ENCODE peak calls at places on chromosomes 4 and X, in five cellular contexts. Y is AG04449; K is NCI-H774; O is effector memory CD8-positive, alpha-beta T cell; E is cerebellum. V is an unnamed sample.

GRCh38 chr4:53012738-53013137 is 150.6 kb downstream of the RASL11B start:
- DNase-seq in Y (no peak), O (no peak), K (no peak), E (no peak), V (no peak)

GRCh38 chr4:52915730-52916129 is 53.6 kb downstream of the RASL11B start:
- DNase-seq in E (no peak), K (no peak), Y (no peak), O (no peak), V (no peak)

GRCh38 chrX:65745992-65746391 is 78.5 kb downstream of the MSN start:
- DNase-seq in E (no peak), O (no peak), K (no peak), Y (no peak), V (no peak)

GRCh38 chr4:184444215-184444952 is 30.0 kb downstream of the IRF2 start:
- DNase-seq in O (no peak), E (no peak), Y (no peak), K (no peak), V (no peak)

GRCh38 chr4:111283066-111283677 is 660.3 kb upstream of the PITX2 start:
- DNase-seq in Y (no peak), O (no peak), K (no peak), E (no peak), V (peak; percentile 3)

GRCh38 chr4:112327950-112328349 is 30.8 kb downstream of the ALPK1 start:
- DNase-seq in E (peak; percentile 19), K (peak; percentile 12), Y (peak; percentile 31), O (peak; percentile 16), V (peak; percentile 41)

GRCh38 chr4:138672393-138672976 is 343.1 kb upstream of the NOCT start:
- DNase-seq in Y (no peak), E (no peak), K (no peak), O (no peak), V (no peak)

GRCh38 chrX:155068165-155068564 is 2.8 kb downstream of the CMC4 start:
- DNase-seq in O (no peak), E (no peak), Y (no peak), K (no peak), V (no peak)

GRCh38 chrX:145727476-145727875 is 90.2 kb upstream of the SLITRK2 start:
- DNase-seq in E (no peak), O (no peak), Y (no peak), K (no peak), V (no peak)

GRCh38 chr4:54513231-54513630 is 144.5 kb upstream of the KIT start:
- DNase-seq in K (no peak), O (no peak), Y (peak; percentile 79), E (no peak), V (no peak)

GRCh38 chr4:61994036-61994435 is 793.9 kb downstream of the ADGRL3 start:
- DNase-seq in E (no peak), K (no peak), Y (no peak), O (no peak), V (no peak)

GRCh38 chr4:84309191-84309590 is 189.9 kb downstream of the NKX6-1 start:
- DNase-seq in E (no peak), K (no peak), Y (no peak), O (no peak), V (no peak)

GRCh38 chr4:7744131-7744804 is 195.4 kb downstream of the AFAP1 start:
- DNase-seq in K (no peak), E (no peak), O (no peak), Y (no peak), V (no peak)

GRCh38 chrX:129622757-129623301 is 31.9 kb downstream of the APLN start:
- DNase-seq in Y (no peak), K (no peak), E (no peak), O (no peak), V (no peak)

GRCh38 chrX:15483897-15484296 is 9.2 kb downstream of the PIR start:
- DNase-seq in E (no peak), O (no peak), Y (no peak), K (no peak), V (no peak)

GRCh38 chr4:93788712-93789111 is 39.8 kb upstream of the ATOH1 start:
- DNase-seq in E (no peak), Y (no peak), K (no peak), O (no peak), V (no peak)

GRCh38 chr4:143248827-143249226 is 64.1 kb downstream of the USP38 start:
- DNase-seq in Y (no peak), O (no peak), K (no peak), E (no peak), V (no peak)

GRCh38 chr4:47615385-47615784 is 130.3 kb downstream of the ATP10D start:
- DNase-seq in O (no peak), K (no peak), E (no peak), Y (no peak), V (no peak)

GRCh38 chr4:38949416-38950051 is 81.9 kb downstream of the FAM114A1 start:
- DNase-seq in O (peak; percentile 29), E (peak; percentile 68), Y (no peak), K (no peak), V (no peak)

GRCh38 chr4:42570221-42570620 is 86.7 kb downstream of the ATP8A1 start:
- DNase-seq in E (peak; percentile 79), K (no peak), Y (no peak), O (no peak), V (no peak)

GRCh38 chr4:70994387-70995099 is 1.1 kb downstream of the DCK start:
- DNase-seq in K (no peak), Y (no peak), O (no peak), E (no peak), V (no peak)

GRCh38 chr4:57426779-57427395 is 316.7 kb upstream of the IGFBP7 start:
- DNase-seq in Y (peak; percentile 19), K (peak; percentile 66), E (peak; percentile 37), O (no peak), V (peak; percentile 25)

GRCh38 chr4:109999513-109999912 is 86.8 kb downstream of the EGF start:
- DNase-seq in E (no peak), O (no peak), Y (no peak), K (no peak), V (no peak)

GRCh38 chr4:139265654-139266053 is 14.4 kb downstream of the MGARP start:
- DNase-seq in E (no peak), Y (no peak), K (peak; percentile 5), O (no peak), V (peak; percentile 8)

GRCh38 chr4:52641853-52642563 is 17.1 kb downstream of the USP46 start:
- DNase-seq in O (no peak), K (no peak), E (no peak), Y (no peak), V (no peak)

GRCh38 chr4:147825451-147826287 is 93.8 kb downstream of the ARHGAP10 start:
- DNase-seq in E (no peak), K (no peak), O (no peak), Y (no peak), V (no peak)

GRCh38 chrX:50579955-50580354 is 109.3 kb upstream of the DGKK start:
- DNase-seq in Y (peak; percentile 0), K (peak; percentile 3), E (peak; percentile 13), O (peak; percentile 22), V (peak; percentile 7)

GRCh38 chr4:189377576-189377975 is 563.1 kb upstream of the FRG1 start:
- DNase-seq in O (no peak), E (no peak), Y (no peak), K (no peak), V (no peak)

GRCh38 chrX:120036704-120037103 is 40.8 kb downstream of the RHOXF2B start:
- DNase-seq in O (no peak), K (no peak), Y (no peak), E (no peak), V (no peak)

GRCh38 chr4:156516698-156517097 is 454.9 kb downstream of the PDGFC start:
- DNase-seq in Y (no peak), K (no peak), E (no peak), O (no peak), V (no peak)

GRCh38 chrX:65894138-65894537 is 145.7 kb downstream of the VSIG4 start:
- DNase-seq in E (no peak), Y (no peak), O (peak; percentile 14), K (no peak), V (no peak)

GRCh38 chrX:115894087-115894486 is 276.5 kb upstream of the AGTR2 start:
- DNase-seq in Y (no peak), O (no peak), K (peak; percentile 15), E (peak; percentile 61), V (peak; percentile 61)

GRCh38 chr4:10958226-10958856 is 273.8 kb upstream of the CLNK start:
- DNase-seq in O (no peak), Y (no peak), K (no peak), E (no peak), V (no peak)